ENCODE peak calls at places on chromosomes 11 and 22, in seven cellular contexts. Z, E, J, S, K, H and F are unnamed samples.
A peak's percentile ranks its signal among the peaks of the same experiment; 100 is the strongest.

GRCh38 chr22:24247011-24247507 is 2.2 kb upstream of the GGT5 start:
- DNase-seq in Z (no peak), E (no peak), J (no peak), S (no peak), K (peak; percentile 45), H (no peak), F (no peak)

GRCh38 chr11:11451501-11452005 is 98.5 kb upstream of the CSNK2A3 start:
- DNase-seq in Z (no peak), E (no peak), J (no peak), S (peak; percentile 53), K (peak; percentile 5), H (no peak), F (no peak)

GRCh38 chr11:48116437-48116836 is 100.2 kb upstream of the OR4B1 start:
- DNase-seq in Z (no peak), E (no peak), J (no peak), S (no peak), K (no peak), H (peak; percentile 43), F (no peak)

GRCh38 chr11:94674005-94674491 is 94.1 kb upstream of the AMOTL1 start:
- DNase-seq in Z (no peak), E (no peak), J (no peak), S (no peak), K (no peak), H (peak; percentile 51), F (no peak)

GRCh38 chr11:4713241-4713640 is 8.7 kb downstream of the MMP26 start:
- DNase-seq in Z (no peak), E (no peak), J (no peak), S (no peak), K (no peak), H (peak; percentile 41), F (no peak)

GRCh38 chr11:73981051-73981805 is 1.4 kb downstream of the UCP2 start:
- DNase-seq in Z (peak; percentile 16), E (no peak), J (no peak), S (no peak), K (no peak), H (no peak), F (no peak)

GRCh38 chr11:74681686-74682651 is 49.3 kb downstream of the CHRDL2 start:
- DNase-seq in Z (peak; percentile 63), E (no peak), J (peak; percentile 54), S (no peak), K (no peak), H (no peak), F (no peak)

GRCh38 chr11:132909016-132909606 is 623.2 kb downstream of the OPCML start:
- DNase-seq in Z (no peak), E (no peak), J (no peak), S (no peak), K (no peak), H (no peak), F (no peak)

GRCh38 chr11:47607380-47607779 is 13.2 kb upstream of the C1QTNF4 start:
- DNase-seq in Z (no peak), E (no peak), J (peak; percentile 39), S (no peak), K (peak; percentile 93), H (peak; percentile 30), F (no peak)

GRCh38 chr11:11243790-11244469 is 109.1 kb downstream of the CSNK2A3 start:
- DNase-seq in Z (no peak), E (no peak), J (peak; percentile 67), S (peak; percentile 29), K (peak; percentile 20), H (peak; percentile 30), F (no peak)

GRCh38 chr22:46827072-46827780 is 64.8 kb downstream of the TBC1D22A start:
- DNase-seq in Z (no peak), E (no peak), J (no peak), S (no peak), K (no peak), H (no peak), F (peak; percentile 48)

GRCh38 chr11:113377606-113378005 is 10.0 kb upstream of the ANKK1 start:
- DNase-seq in Z (no peak), E (no peak), J (no peak), S (no peak), K (peak; percentile 40), H (peak; percentile 13), F (no peak)

GRCh38 chr11:72951193-72951592 is 137.0 kb downstream of the ATG16L2 start:
- DNase-seq in Z (no peak), E (no peak), J (no peak), S (no peak), K (peak; percentile 85), H (peak; percentile 48), F (no peak)

GRCh38 chr22:49206281-49206680 is 621.4 kb downstream of the BRD1 start:
- DNase-seq in Z (peak; percentile 48), E (no peak), J (no peak), S (no peak), K (no peak), H (no peak), F (no peak)

GRCh38 chr11:117107701-117108590 is 9.7 kb upstream of the SIK3 start:
- DNase-seq in Z (no peak), E (no peak), J (no peak), S (no peak), K (peak; percentile 39), H (no peak), F (no peak)

GRCh38 chr22:46895753-46896152 is 133.3 kb downstream of the TBC1D22A start:
- DNase-seq in Z (peak; percentile 50), E (no peak), J (no peak), S (no peak), K (no peak), H (no peak), F (no peak)

GRCh38 chr11:86416494-86416893 is 41.8 kb downstream of the CCDC81 start:
- DNase-seq in Z (no peak), E (no peak), J (no peak), S (no peak), K (no peak), H (no peak), F (no peak)

GRCh38 chr22:29202231-29203192 is 3.2 kb upstream of the EMID1 start:
- DNase-seq in Z (no peak), E (peak; percentile 30), J (peak; percentile 62), S (peak; percentile 18), K (peak; percentile 90), H (no peak), F (peak; percentile 40)

GRCh38 chr11:44329472-44330230 is 19.7 kb upstream of the ALX4 start:
- DNase-seq in Z (peak; percentile 27), E (no peak), J (no peak), S (no peak), K (no peak), H (no peak), F (no peak)

GRCh38 chr11:115132829-115133228 is 371.4 kb downstream of the CADM1 start:
- DNase-seq in Z (no peak), E (no peak), J (no peak), S (peak; percentile 17), K (no peak), H (no peak), F (peak; percentile 33)

DNA sequence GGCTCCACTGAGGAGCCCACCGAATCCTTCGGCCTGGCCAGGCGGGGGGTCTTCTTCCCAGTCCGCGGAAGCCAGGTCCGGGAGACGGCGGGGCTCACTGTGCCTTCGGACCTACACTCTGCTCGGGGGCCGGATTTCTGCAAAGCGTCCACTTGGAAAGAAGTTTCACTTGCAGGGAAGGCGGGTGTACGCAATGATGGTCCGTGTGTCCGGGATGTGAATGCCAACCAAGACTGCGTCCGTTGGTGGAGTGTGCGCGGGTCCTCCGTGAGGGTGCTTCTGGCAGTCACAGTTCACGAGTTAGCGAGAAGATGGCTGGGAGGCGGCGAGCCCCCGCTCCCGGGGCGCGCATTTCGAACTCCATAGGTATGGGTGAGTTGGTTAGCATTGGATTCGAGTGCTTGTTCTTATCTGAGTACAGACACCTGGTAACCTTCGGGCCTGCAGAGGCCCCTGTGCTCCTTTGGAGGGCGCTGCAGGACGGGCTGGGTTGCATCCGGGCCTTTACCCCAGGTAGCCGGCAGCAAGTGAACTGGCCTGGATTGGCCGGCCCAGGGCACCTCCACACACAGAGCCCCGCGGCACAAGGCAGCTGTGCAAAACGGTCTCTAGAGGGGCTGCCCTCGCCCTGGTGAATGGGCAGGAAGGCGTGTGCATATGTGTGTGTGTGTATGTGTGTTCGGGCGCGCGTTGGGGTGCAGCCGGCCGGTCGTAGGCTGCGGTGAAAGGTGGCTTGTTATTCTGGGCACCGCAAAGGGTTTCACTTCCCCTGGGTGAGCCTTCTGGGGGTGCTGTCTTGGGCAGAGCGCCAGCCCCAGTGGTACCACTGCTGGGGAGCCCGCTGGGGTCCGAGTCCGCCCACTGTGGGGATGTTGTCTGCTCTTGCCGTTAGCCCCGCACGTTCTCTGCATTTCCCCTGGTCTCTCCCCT is 13.3 kb upstream of the CYP2R1 start:
- DNase-seq in Z (peak; percentile 73), E (peak; percentile 24), J (peak; percentile 44), S (peak; percentile 29), K (peak; percentile 63), H (no peak), F (no peak)
- TF ChIP-seq CTCF in Z (peak; percentile 46), E (peak; percentile 54), J (peak; percentile 43), S (no peak), K (peak; percentile 60), H (no peak), F (no peak)

DNA sequence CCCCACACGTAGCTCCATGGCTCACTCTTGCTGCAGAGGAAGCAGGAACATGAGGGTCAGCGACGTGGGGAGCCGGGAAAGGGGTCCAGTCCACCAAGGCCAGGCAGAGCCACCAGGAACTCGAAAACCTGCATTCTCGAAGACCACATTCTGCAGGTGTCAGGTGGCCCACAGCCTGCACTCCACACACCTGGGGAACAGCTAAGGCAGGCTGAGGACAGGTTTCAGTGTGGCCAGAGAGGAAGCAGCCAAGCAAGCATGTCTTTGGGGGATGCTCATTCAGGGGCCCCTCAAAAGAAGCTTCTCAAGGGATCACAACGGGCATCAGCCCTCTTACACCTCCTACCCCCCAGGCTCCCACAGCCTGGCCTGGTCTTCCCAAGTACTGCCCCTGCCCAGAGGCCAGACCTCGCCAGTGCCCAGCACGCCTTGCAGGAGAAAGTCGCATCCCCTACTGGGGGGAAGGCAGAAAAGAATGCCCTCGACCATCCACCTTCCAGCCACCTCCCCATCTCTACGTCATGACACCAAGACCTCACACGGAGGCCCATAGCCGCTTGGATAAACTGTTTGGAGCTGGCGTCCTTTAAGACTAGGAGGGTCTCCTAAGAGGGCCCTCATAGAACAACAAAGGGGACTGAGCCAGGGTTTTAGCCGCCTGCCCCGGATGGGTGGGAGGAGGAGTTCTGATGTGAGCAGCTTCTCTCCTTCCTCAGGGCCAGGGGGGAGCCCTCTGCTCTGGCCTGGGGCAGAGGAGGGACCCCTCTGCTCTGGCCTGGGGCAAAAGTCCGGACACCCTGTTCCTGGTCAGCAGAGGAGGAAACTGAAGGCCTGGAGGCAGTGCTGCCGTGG is 2.9 kb downstream of the CSNK1E start:
- DNase-seq in Z (no peak), E (no peak), J (no peak), S (no peak), K (peak; percentile 47), H (peak; percentile 47), F (no peak)
- H3K4me3 ChIP-seq in Z (peak overlapping the region; percentile 79), E (peak overlapping the region; percentile 97), J (no peak overlapping the region), S (peak overlapping the region; percentile 76), K (peak overlapping the region; percentile 90), H (peak overlapping the region; percentile 92), F (no peak overlapping the region)

GRCh38 chr11:66326261-66327111 is 9.6 kb upstream of the CD248 start:
- DNase-seq in Z (no peak), E (peak; percentile 31), J (peak; percentile 76), S (no peak), K (peak; percentile 52), H (no peak), F (no peak)
- H3K27ac ChIP-seq in Z (no peak overlapping the region), E (peak overlapping the region; percentile 56), J (peak overlapping the region; percentile 86), S (peak overlapping the region; percentile 88), K (no peak overlapping the region), H (no peak overlapping the region), F (no peak overlapping the region)

DNA sequence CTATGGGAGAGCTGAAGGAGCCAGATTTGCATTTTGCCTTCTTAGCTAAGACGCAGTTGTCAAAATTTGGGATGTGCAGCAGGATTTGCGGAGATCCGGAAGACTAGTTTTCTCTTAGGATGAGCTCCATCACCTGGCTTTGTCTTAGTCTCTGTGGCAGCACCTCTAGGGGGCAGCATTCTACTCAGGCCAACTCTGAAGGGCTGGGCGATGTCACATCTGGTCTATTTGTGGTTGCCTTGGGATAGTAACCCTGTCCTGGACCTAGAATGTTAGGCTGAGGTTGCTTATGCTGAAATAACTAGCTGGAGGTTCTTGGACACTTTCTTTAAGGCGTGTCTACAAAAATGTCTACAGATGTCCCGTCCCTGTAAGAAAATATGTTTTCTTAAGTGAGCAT is 116.2 kb downstream of the FAT3 start:
- DNase-seq in Z (no peak), E (no peak), J (no peak), S (no peak), K (peak; percentile 6), H (peak; percentile 20), F (peak; percentile 56)
- TF ChIP-seq CTCF in Z (peak; percentile 15), E (no peak), J (no peak), S (peak; percentile 24), K (peak; percentile 27), H (peak; percentile 78), F (peak; percentile 71)